ENCODE peak calls at places on chromosomes 3 and 15, in six cellular contexts. A, Z, F, M, U and L are unnamed samples.
A peak's percentile ranks its signal among the peaks of the same experiment; 100 is the strongest.

GRCh38 chr3:45387636-45388348 is 584 bp upstream of the LARS2 start:
- DNase-seq in M (no peak), A (no peak), F (no peak), Z (no peak), U (no peak), L (no peak)

GRCh38 chr3:112811150-112811884 is 35.3 kb downstream of the CD200R1L start:
- DNase-seq in A (no peak), Z (no peak), U (no peak), M (no peak), F (peak; percentile 20), L (no peak)

GRCh38 chr15:67833504-67834248 is 6.2 kb downstream of the RNU6-1 start:
- DNase-seq in M (no peak), A (no peak), F (no peak), U (peak; percentile 67), Z (peak; percentile 46), L (no peak)

GRCh38 chr3:126347543-126348161 is 9.6 kb downstream of the KLF15 start:
- DNase-seq in A (peak; percentile 33), Z (no peak), U (no peak), M (no peak), F (no peak), L (no peak)

GRCh38 chr15:25733856-25734679 is 129.1 kb downstream of the ATP10A start:
- DNase-seq in Z (no peak), U (no peak), F (no peak), M (no peak), A (peak; percentile 41), L (no peak)

GRCh38 chr15:85580914-85581313 is 200.5 kb downstream of the AKAP13 start:
- DNase-seq in U (peak; percentile 55), A (no peak), M (peak; percentile 38), F (no peak), Z (no peak), L (no peak)

GRCh38 chr3:99119312-99119810 is 217.9 kb upstream of the DCBLD2 start:
- DNase-seq in U (no peak), A (no peak), Z (no peak), M (no peak), F (no peak), L (no peak)

GRCh38 chr3:38978729-38979128 is 73.0 kb downstream of the SCN11A start:
- DNase-seq in M (no peak), F (no peak), U (no peak), A (no peak), Z (no peak), L (no peak)

GRCh38 chr3:23542079-23542478 is 263.7 kb upstream of the UBE2E1 start:
- DNase-seq in Z (no peak), M (no peak), A (no peak), F (no peak), U (no peak), L (no peak)

GRCh38 chr15:96448923-96449322 is 118.4 kb downstream of the NR2F2 start:
- DNase-seq in M (no peak), A (no peak), F (no peak), U (no peak), Z (no peak), L (no peak)

GRCh38 chr3:176861137-176861536 is 336.1 kb downstream of the TBL1XR1 start:
- DNase-seq in Z (no peak), U (no peak), A (no peak), M (no peak), F (peak; percentile 27), L (no peak)

GRCh38 chr3:172844428-172844827 is 93.9 kb downstream of the ECT2 start:
- DNase-seq in Z (no peak), U (no peak), A (no peak), M (no peak), F (no peak), L (no peak)

GRCh38 chr3:8484409-8485140 is 17.0 kb upstream of the LMCD1 start:
- DNase-seq in A (no peak), F (no peak), U (no peak), Z (no peak), M (no peak), L (no peak)

GRCh38 chr3:136860541-136860940 is 1.5 kb upstream of the NCK1 start:
- DNase-seq in U (no peak), Z (no peak), M (no peak), F (no peak), A (no peak), L (peak; percentile 25)

GRCh38 chr3:11335056-11335608 is 62.9 kb downstream of the ATG7 start:
- DNase-seq in Z (peak; percentile 68), A (no peak), M (peak; percentile 55), F (peak; percentile 75), U (peak; percentile 62), L (peak; percentile 55)

GRCh38 chr3:137992592-137992991 is 17.4 kb upstream of the CLDN18 start:
- DNase-seq in F (no peak), A (no peak), M (no peak), U (no peak), Z (no peak), L (no peak)

GRCh38 chr15:71117906-71118305 is 2.6 kb downstream of the THSD4 start:
- DNase-seq in M (no peak), U (no peak), A (no peak), Z (no peak), F (no peak), L (no peak)

GRCh38 chr3:76367281-76367680 is 581.9 kb upstream of the ZNF717 start:
- DNase-seq in F (peak; percentile 86), U (no peak), M (no peak), Z (no peak), A (no peak), L (no peak)

GRCh38 chr15:91254766-91255165 is 154.7 kb downstream of the SV2B start:
- DNase-seq in U (no peak), F (no peak), M (no peak), A (no peak), Z (no peak), L (no peak)

GRCh38 chr3:194936659-194937058 is 251.0 kb downstream of the FAM43A start:
- DNase-seq in A (no peak), F (no peak), U (no peak), M (no peak), Z (no peak), L (no peak)

GRCh38 chr15:62133141-62133540 is 31.9 kb downstream of the C2CD4B start:
- DNase-seq in M (no peak), Z (no peak), A (no peak), U (no peak), F (no peak), L (no peak)

GRCh38 chr3:159711560-159712333 is 276.9 kb upstream of the IL12A start:
- DNase-seq in U (no peak), Z (peak; percentile 64), A (no peak), M (no peak), F (peak; percentile 83), L (no peak)

GRCh38 chr3:10224794-10225660 is 23.2 kb upstream of the TATDN2 start:
- DNase-seq in Z (peak; percentile 72), U (peak; percentile 76), F (peak; percentile 59), A (peak; percentile 93), M (peak; percentile 53), L (peak; percentile 85)

GRCh38 chr15:37586976-37587375 is 347.5 kb upstream of the TMCO5A start:
- DNase-seq in M (no peak), Z (no peak), A (no peak), U (no peak), F (no peak), L (no peak)

GRCh38 chr15:58460872-58461271 is 29.1 kb downstream of the LIPC start:
- DNase-seq in A (no peak), M (no peak), U (no peak), F (no peak), Z (no peak), L (no peak)

GRCh38 chr15:92670625-92671024 is 15.1 kb upstream of the FAM174B start:
- DNase-seq in F (no peak), M (no peak), A (no peak), Z (no peak), U (no peak), L (no peak)

GRCh38 chr3:22117751-22118346 is 366.8 kb upstream of the ZNF385D start:
- DNase-seq in F (no peak), M (no peak), A (no peak), U (peak; percentile 24), Z (peak; percentile 42), L (peak; percentile 28)

GRCh38 chr3:128496019-128496601 is 3.1 kb upstream of the GATA2 start:
- DNase-seq in U (no peak), A (peak; percentile 42), Z (no peak), M (no peak), F (no peak), L (no peak)

GRCh38 chr3:194139085-194139976 is 3.4 kb downstream of the HES1 start:
- DNase-seq in F (peak; percentile 67), U (peak; percentile 65), A (no peak), M (no peak), Z (peak; percentile 45), L (peak; percentile 76)

GRCh38 chr15:99321477-99321876 is 70.2 kb downstream of the LRRC28 start:
- DNase-seq in A (no peak), U (no peak), M (no peak), F (no peak), Z (no peak), L (no peak)

GRCh38 chr3:171221597-171221996 is 195.1 kb upstream of the SLC2A2 start:
- DNase-seq in F (no peak), M (no peak), U (no peak), Z (no peak), A (no peak), L (no peak)

GRCh38 chr15:74222705-74223104 is 13.4 kb upstream of the CCDC33 start:
- DNase-seq in U (no peak), Z (no peak), A (no peak), F (no peak), M (no peak), L (no peak)

GRCh38 chr3:21624514-21624913 is 126.5 kb downstream of the ZNF385D start:
- DNase-seq in M (no peak), A (no peak), Z (no peak), U (no peak), F (no peak), L (no peak)

GRCh38 chr3:151593923-151594322 is 133.1 kb upstream of the IGSF10 start:
- DNase-seq in F (no peak), A (no peak), M (no peak), U (no peak), Z (no peak), L (no peak)

GRCh38 chr3:89278305-89278704 is 170.9 kb downstream of the EPHA3 start:
- DNase-seq in M (no peak), F (no peak), U (no peak), A (no peak), Z (no peak), L (no peak)

GRCh38 chr3:66038726-66039589 is at the start of gene MAGI1:
- DNase-seq in U (no peak), F (peak; percentile 92), A (peak; percentile 94), Z (peak; percentile 93), M (no peak), L (peak; percentile 96)